ENCODE peak calls at places on chromosomes 4 and X, in seven cellular contexts. G is mesothelial cell of epicardium, T is GM23338, H is nephron progenitor cell, N is type B pancreatic cell, W is tibial artery, O is IMR-90. B is an unnamed sample.

GRCh38 chrX:40268126-40268525 is 170.4 kb upstream of the BCOR start:
- DNase-seq in G (no peak), T (no peak), H (no peak), N (no peak), W (no peak), O (no peak), B (no peak)

GRCh38 chrX:24283122-24283789 is 30.6 kb downstream of the SUPT20HL2 start:
- DNase-seq in G (no peak), T (no peak), H (no peak), N (no peak), W (peak), O (no peak), B (no peak)

GRCh38 chr4:57156242-57156990 is 46.2 kb upstream of the IGFBP7 start:
- DNase-seq in G (no peak), T (no peak), H (no peak), N (no peak), W (no peak), O (peak), B (no peak)

GRCh38 chr4:128524311-128524710 is 236.7 kb upstream of the PGRMC2 start:
- DNase-seq in G (no peak), T (no peak), H (no peak), N (no peak), W (peak), O (peak), B (no peak)

GRCh38 chr4:76182463-76182862 is 31.2 kb downstream of the SCARB2 start:
- DNase-seq in G (no peak), T (no peak), H (no peak), N (no peak), W (no peak), O (no peak), B (no peak)

GRCh38 chrX:101803451-101803850 is 128.4 kb downstream of the ZMAT1 start:
- DNase-seq in G (no peak), T (peak), H (no peak), N (no peak), W (no peak), O (peak), B (peak)

GRCh38 chrX:70022608-70023007 is 27.1 kb downstream of the AWAT2 start:
- DNase-seq in G (no peak), T (no peak), H (no peak), N (no peak), W (no peak), O (no peak), B (no peak)

GRCh38 chr4:39950861-39951481 is 26.7 kb downstream of the PDS5A start:
- DNase-seq in G (no peak), T (no peak), H (no peak), N (no peak), W (no peak), O (peak), B (no peak)

GRCh38 chr4:16226816-16227461 is 668 bp upstream of the TAPT1 start:
- DNase-seq in G (peak), T (peak), H (peak), N (peak), W (peak), O (no peak), B (no peak)

GRCh38 chr4:60502733-60503132 is 697.4 kb upstream of the ADGRL3 start:
- DNase-seq in G (no peak), T (no peak), H (no peak), N (no peak), W (no peak), O (no peak), B (no peak)

GRCh38 chr4:86924805-86925204 is 10.0 kb upstream of the AFF1 start:
- DNase-seq in G (no peak), T (no peak), H (no peak), N (no peak), W (peak), O (peak), B (peak)

GRCh38 chr4:51909236-51909703 is 66.3 kb downstream of the DCUN1D4 start:
- DNase-seq in G (no peak), T (no peak), H (no peak), N (no peak), W (no peak), O (no peak), B (no peak)

GRCh38 chr4:117085185-117085701 is at the start of gene TRAM1L1:
- DNase-seq in G (peak), T (peak), H (peak), N (peak), W (peak), O (peak), B (peak)

DNA sequence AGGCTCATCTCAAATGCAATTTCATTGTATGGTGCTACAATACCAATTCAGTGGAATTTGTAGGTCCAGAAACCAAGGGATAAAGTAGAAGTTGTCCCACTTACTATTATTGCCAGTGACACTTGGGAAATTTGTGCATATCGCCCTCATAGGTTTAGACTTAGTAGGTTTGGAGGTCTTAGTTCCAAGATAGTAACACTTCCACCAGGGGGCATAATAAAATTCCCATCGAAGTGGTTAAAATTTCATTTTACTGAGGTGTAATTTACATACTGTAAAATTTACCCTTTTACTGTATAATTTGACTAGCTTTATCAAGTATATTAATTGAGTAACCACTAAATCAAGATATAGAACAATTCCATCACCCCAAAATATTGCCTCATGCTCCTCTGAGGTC is 174.6 kb downstream of the INPP4B start:
- DNase-seq in G (no peak), T (peak), H (no peak), N (no peak), W (no peak), O (no peak), B (no peak)
- TF ChIP-seq CTCF in G (no peak), T (peak), H (peak), N (peak), W (no peak), O (peak), B (no peak)

DNA sequence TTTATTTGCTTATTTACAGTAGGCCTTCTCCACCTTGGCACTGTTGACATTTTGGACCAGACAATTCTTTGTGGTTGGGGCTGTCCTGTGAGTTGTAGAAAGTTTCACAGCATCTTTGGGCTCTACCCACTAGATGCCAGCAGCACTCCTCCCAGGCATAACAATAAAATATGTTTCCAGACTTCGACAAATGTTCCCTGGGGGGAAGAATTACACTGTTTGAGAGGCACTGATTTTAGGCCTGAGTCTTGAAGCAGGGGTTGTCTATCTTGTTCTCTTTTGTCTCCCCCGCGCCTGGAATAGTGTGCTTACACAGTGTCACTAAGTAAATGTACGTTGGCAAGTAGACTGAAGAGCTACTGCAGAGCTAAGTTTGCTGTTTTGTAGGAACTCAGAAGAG is 254.4 kb upstream of the BOD1L1 start:
- DNase-seq in G (no peak), T (no peak), H (no peak), N (no peak), W (no peak), O (no peak), B (no peak)
- TF ChIP-seq CTCF in G (no peak), T (no peak), H (no peak), N (no peak), W (peak), O (peak), B (peak)

GRCh38 chrX:39171686-39172085 is 370.4 kb downstream of the MID1IP1 start:
- DNase-seq in G (no peak), T (no peak), H (no peak), N (no peak), W (no peak), O (no peak), B (no peak)
- TF ChIP-seq CTCF in G (no peak), T (no peak), H (no peak), N (no peak), W (no peak), O (no peak), B (no peak)

DNA sequence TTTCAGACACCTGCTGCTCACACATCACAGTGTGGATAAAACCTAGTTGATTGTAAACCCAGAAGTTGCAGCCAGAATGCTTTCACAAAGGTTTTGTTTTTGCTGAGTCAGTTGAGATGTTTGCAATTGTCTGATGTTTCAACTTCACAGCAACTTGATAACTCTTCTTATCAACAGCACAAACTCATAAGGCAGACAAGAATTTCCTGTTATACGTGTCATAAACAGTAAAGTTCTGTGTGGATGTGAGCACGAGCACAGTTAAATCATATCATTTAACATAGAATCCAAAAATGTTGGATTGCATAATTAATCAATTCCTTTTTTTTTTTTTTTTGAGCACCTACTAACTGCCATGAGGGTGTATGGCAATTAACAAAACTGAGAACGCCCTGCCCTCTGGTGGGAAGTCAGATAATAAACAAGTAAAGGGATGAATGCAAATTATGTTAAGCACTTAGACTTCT is 512.2 kb downstream of the PDHA2 start:
- DNase-seq in G (no peak), T (peak), H (peak), N (no peak), W (no peak), O (no peak), B (no peak)
- TF ChIP-seq CTCF in G (peak), T (peak), H (peak), N (peak), W (no peak), O (no peak), B (no peak)

DNA sequence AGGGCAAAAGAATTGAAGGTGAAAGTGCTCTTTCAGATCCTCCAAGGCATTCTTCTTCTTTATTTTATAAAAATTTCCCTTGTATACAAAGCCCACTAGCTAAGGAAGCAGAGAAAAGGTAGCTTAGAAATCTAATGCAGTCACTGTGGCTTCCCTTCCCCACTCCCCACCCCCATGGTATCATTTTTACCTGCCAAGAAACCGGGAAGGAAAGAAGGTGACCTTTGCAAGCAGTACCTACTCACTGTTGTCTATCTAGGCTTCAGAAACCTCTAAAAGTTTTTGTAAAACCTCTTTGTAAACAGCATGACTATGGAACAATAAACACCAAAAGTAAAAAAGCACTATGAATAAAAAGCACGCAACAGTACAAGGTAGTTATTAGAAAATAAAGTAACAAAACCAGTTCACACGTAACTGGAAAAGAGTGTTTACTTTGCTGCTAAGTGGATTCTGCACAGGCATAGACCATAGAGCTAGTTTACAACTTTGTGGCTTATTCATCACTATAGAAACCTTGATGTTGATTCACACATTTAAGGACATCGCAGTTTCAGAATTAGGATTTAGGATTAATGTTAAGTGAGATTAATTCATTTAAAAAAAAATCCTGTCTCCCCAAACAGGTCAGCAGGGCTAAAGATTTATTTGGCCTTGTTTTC is 109.7 kb upstream of the FTHL17 start:
- DNase-seq in G (no peak), T (no peak), H (no peak), N (no peak), W (no peak), O (no peak), B (no peak)
- TF ChIP-seq CTCF in G (no peak), T (no peak), H (no peak), N (no peak), W (no peak), O (no peak), B (no peak)

B was measured in AG04449.